ENCODE peak calls at places on chromosomes 13 and 19, in four cellular contexts. D is cardiac muscle cell, Y is ovary, N is endothelial cell. B is an unnamed sample.

GRCh38 chr13:93680329-93680728 is 453.7 kb downstream of the GPC6 start:
- DNase-seq in D (no peak), Y (no peak), N (no peak), B (no peak)

GRCh38 chr13:26390203-26390602 is 136.3 kb downstream of the CDK8 start:
- DNase-seq in D (no peak), Y (no peak), N (no peak), B (no peak)

GRCh38 chr13:65911546-65912193 is 1318.5 kb downstream of the PCDH9 start:
- DNase-seq in D (no peak), Y (no peak), N (no peak), B (no peak)

GRCh38 chr19:15315101-15315500 is 17.2 kb downstream of the BRD4 start:
- DNase-seq in D (no peak), Y (no peak), N (no peak), B (no peak)

GRCh38 chr19:12954150-12954962 is 2.7 kb downstream of the GADD45GIP1 start:
- DNase-seq in D (no peak), Y (no peak), N (no peak), B (no peak)

GRCh38 chr13:76667551-76667950 is 218.7 kb downstream of the KCTD12 start:
- DNase-seq in D (no peak), Y (peak), N (no peak), B (no peak)

GRCh38 chr13:34900288-34900739 is 41.8 kb upstream of the NBEA start:
- DNase-seq in D (no peak), Y (no peak), N (no peak), B (no peak)

GRCh38 chr13:52644108-52644507 is 1.9 kb downstream of the HNRNPA1L2 start:
- DNase-seq in D (no peak), Y (no peak), N (no peak), B (no peak)

GRCh38 chr13:113814435-113814821 is 49.4 kb downstream of the GAS6 start:
- DNase-seq in D (no peak), Y (no peak), N (no peak), B (no peak)

GRCh38 chr19:38877781-38878574 is at the start of gene RINL:
- DNase-seq in D (no peak), Y (no peak), N (peak), B (no peak)

GRCh38 chr19:43447655-43448054 is 17.8 kb downstream of the LYPD3 start:
- DNase-seq in D (no peak), Y (no peak), N (no peak), B (no peak)

GRCh38 chr19:53696951-53697350 is 65.2 kb downstream of the DPRX start:
- DNase-seq in D (no peak), Y (no peak), N (no peak), B (no peak)

GRCh38 chr19:32124585-32124984 is 220.8 kb upstream of the ZNF507 start:
- DNase-seq in D (no peak), Y (no peak), N (no peak), B (no peak)

GRCh38 chr13:40653558-40654318 is 12.7 kb downstream of the FOXO1 start:
- DNase-seq in D (no peak), Y (no peak), N (no peak), B (no peak)

GRCh38 chr19:46860846-46861690 is at the start of gene ARHGAP35:
- DNase-seq in D (no peak), Y (peak), N (no peak), B (no peak)

GRCh38 chr19:2743099-2743498 is 3.3 kb upstream of the SLC39A3 start:
- DNase-seq in D (no peak), Y (no peak), N (no peak), B (no peak)

GRCh38 chr13:49669735-49670309 is 21.5 kb downstream of the EBPL start:
- DNase-seq in D (peak), Y (peak), N (peak), B (no peak)

GRCh38 chr19:13763300-13763699 is 1.0 kb upstream of the MRI1 start:
- DNase-seq in D (no peak), Y (no peak), N (no peak), B (no peak)

GRCh38 chr13:23950736-23951510 is 53.6 kb upstream of the C1QTNF9B start:
- DNase-seq in D (no peak), Y (no peak), N (no peak), B (no peak)

GRCh38 chr19:51688665-51689571 is 4.2 kb upstream of the SPACA6 start:
- DNase-seq in D (peak), Y (peak), N (peak), B (peak)

GRCh38 chr13:98190889-98191444 is 13.9 kb upstream of the RNF113B start:
- DNase-seq in D (no peak), Y (no peak), N (no peak), B (no peak)

GRCh38 chr19:17104679-17105078 is 29.1 kb downstream of the MYO9B start:
- DNase-seq in D (no peak), Y (no peak), N (no peak), B (no peak)

GRCh38 chr13:68551701-68552522 is 1321.8 kb upstream of the PCDH9 start:
- DNase-seq in D (no peak), Y (no peak), N (no peak), B (no peak)

GRCh38 chr13:113963376-113963775 is 10.5 kb downstream of the C13orf46 start:
- DNase-seq in D (no peak), Y (no peak), N (no peak), B (no peak)

GRCh38 chr13:25286308-25286968 is 850 bp downstream of the MTMR6 start:
- DNase-seq in D (peak), Y (peak), N (peak), B (no peak)

GRCh38 chr13:109871018-109871370 is 84.6 kb upstream of the IRS2 start:
- DNase-seq in D (no peak), Y (no peak), N (no peak), B (no peak)

GRCh38 chr13:109868583-109869311 is 82.4 kb upstream of the IRS2 start:
- DNase-seq in D (no peak), Y (no peak), N (no peak), B (no peak)

GRCh38 chr13:109867766-109868165 is 81.4 kb upstream of the IRS2 start:
- DNase-seq in D (no peak), Y (no peak), N (no peak), B (no peak)

GRCh38 chr13:109870281-109871017 is 84.1 kb upstream of the IRS2 start:
- DNase-seq in D (no peak), Y (no peak), N (no peak), B (no peak)

GRCh38 chr13:109869312-109870237 is 83.2 kb upstream of the IRS2 start:
- DNase-seq in D (no peak), Y (peak), N (no peak), B (no peak)
- TF ChIP-seq CTCF in D (peak), Y (peak), N (no peak), B (no peak)

GRCh38 chr13:71477735-71478134 is 389.3 kb downstream of the DACH1 start:
- DNase-seq in D (no peak), Y (no peak), N (no peak), B (no peak)
- TF ChIP-seq CTCF in D (peak), Y (no peak), N (peak), B (peak)

DNA sequence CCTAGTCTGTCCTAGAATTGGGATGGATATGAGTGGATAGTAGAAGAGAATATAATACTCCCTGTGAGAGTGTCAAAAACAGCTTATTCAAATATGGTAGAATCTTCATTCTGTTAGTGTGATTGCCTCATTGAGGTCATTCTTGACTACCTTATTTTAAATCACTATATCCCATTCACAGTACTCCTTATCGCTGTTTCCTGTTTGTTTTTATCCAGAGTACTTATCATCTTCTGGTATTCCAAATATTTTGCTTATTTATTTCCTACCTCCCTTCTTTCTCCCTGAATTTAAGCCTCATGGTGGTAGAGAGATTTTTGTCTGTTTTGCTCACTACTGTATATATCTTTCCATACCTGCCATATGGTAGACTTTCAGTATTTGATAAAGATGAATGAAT is 9.9 kb downstream of the NDFIP2 start:
- DNase-seq in D (no peak), Y (no peak), N (no peak), B (no peak)
- TF ChIP-seq CTCF in D (no peak), Y (no peak), N (no peak), B (no peak)

DNA sequence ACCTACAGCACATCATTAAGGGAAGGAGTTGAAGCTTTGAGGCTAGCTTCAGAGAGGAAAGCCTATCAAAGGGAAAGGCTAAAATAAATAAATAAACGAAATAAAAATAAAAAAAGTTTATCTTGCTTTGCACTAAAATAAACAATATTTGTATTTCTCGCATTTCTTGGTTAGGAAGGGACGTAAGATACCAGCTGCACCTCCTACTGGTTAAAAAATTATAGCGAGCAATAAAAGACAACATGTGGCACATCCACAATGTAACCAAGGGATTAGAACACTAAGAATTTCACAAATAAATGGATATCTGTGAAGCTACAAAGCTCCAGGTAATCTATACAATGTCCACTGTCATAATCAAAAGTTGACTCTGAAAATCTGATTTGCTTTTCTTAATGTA is 194.5 kb downstream of the DACH1 start:
- DNase-seq in D (no peak), Y (no peak), N (no peak), B (no peak)
- TF ChIP-seq CTCF in D (peak), Y (no peak), N (peak), B (no peak)

GRCh38 chr19:4206818-4207484 is 22.4 kb upstream of the EBI3 start:
- DNase-seq in D (no peak), Y (no peak), N (no peak), B (no peak)
- TF ChIP-seq CTCF in D (peak), Y (no peak), N (no peak), B (peak)

DNA sequence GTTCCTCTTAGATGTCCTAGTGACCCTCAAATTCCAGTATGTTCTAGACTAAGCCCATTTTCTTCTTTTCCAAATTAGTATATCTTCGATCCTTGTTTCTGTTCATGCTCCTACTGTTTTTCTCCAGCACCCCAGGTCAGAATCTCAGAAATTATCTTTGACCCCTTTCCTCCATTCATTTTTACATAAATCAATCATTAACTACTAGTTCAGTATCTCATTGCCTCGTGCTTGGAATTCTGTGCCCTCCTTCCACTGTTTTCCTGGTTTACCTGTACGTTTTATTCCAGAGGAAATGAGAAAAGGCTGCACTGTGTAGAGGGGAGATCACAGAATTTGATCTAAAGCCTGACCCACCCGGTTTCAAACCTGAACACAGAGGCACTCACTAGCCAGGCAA is 107.9 kb downstream of the LRCH1 start:
- DNase-seq in D (no peak), Y (no peak), N (no peak), B (no peak)
- TF ChIP-seq CTCF in D (no peak), Y (no peak), N (no peak), B (no peak)

GRCh38 chr19:42325308-42325895 is at the start of gene MEGF8:
- DNase-seq in D (peak), Y (peak), N (peak), B (peak)

GRCh38 chr19:42327381-42327780 is 1.9 kb downstream of the MEGF8 start:
- DNase-seq in D (no peak), Y (no peak), N (no peak), B (no peak)

GRCh38 chr19:42324655-42325307 is 654 bp upstream of the MEGF8 start:
- DNase-seq in D (no peak), Y (no peak), N (no peak), B (no peak)

GRCh38 chr19:42326969-42327368 is 1.5 kb downstream of the MEGF8 start:
- DNase-seq in D (no peak), Y (no peak), N (no peak), B (no peak)

GRCh38 chr19:42325896-42326771 is 699 bp downstream of the MEGF8 start:
- DNase-seq in D (peak), Y (no peak), N (peak), B (no peak)
- TF ChIP-seq CTCF in D (peak), Y (no peak), N (no peak), B (no peak)

DNA sequence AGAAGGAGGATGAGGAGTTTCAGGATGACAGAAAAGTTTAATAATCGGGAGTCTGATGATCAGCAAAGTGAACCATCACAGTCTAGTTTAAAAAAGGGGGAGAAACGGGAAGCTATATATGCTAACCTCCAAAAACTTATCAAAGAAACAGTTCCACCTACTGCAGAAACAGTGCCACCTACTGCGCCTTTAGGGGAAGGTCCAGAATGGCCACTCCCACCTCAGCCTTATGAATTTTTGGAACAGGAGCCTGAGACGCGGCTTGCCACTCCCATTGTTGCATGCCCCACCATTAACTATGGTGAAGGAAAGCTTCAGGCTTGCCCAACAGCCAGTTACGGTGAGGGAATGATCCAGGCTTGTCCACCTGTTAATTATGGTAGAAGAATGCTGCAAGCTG is 929.0 kb downstream of the SLITRK6 start:
- DNase-seq in D (no peak), Y (no peak), N (no peak), B (no peak)
- TF ChIP-seq CTCF in D (no peak), Y (no peak), N (no peak), B (peak)

DNA sequence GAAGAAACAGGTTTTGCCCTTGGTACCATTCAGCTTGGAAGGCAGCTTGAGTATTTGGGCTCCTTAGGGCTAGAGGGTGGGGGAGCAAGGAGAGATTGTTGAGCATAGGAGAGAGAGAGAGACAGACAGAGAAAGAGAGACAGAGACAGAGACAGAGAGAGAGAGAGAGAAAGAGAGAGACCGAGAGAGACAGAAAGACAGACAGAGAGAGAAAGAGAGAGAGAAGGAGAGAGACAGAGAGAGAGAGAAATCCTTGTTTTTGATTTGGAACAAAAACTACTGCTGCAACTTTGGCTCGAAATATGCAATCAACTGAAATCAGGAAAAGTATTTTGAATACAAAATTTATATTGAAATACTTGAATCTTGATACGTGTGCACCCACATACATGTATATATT is 85.8 kb upstream of the ZNF536 start:
- DNase-seq in D (no peak), Y (no peak), N (no peak), B (no peak)
- TF ChIP-seq CTCF in D (no peak), Y (no peak), N (no peak), B (no peak)

DNA sequence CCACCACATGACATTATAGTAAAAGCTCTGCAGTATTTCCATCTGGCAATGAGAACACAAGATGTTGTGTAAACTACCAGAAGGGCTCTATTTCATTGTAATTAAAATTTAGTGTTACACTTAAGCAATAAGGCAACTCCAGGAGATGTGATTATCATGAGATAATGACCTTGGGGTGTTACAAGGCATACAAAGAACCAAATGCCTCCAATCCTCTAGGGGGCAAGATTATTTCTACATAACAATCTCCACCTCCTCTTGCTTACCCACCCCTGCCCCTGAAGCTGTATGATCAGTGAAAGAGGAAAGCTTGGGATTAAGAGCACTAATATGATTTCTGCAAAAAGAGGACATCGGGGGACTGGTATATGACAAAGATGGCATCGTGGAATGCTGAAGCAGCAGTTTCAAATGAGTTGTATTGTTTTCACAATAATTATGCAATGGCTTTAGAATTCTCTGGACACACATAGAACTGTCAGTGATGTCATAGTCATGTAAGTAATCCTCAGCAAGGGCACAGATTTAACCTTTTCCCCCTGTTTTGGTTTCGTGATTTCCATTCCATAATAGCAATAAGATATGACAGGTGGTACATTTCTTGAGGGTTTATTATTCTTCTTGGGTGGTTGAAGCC is 295.3 kb downstream of the MZT1 start:
- DNase-seq in D (no peak), Y (no peak), N (no peak), B (no peak)
- TF ChIP-seq CTCF in D (no peak), Y (no peak), N (no peak), B (no peak)